ENCODE peak calls at places on chromosome X, in six cellular contexts. I is psoas muscle, M is putamen, L is substantia nigra, F is AG08396, S is H1. C is an unnamed sample.

GRCh38 chrX:25925956-25926355 is 212.2 kb upstream of the MAGEB18 start:
- DNase-seq in F (no peak), L (no peak), M (no peak), I (no peak), S (no peak), C (no peak)

GRCh38 chrX:153646620-153647373 is at the start of gene DUSP9:
- DNase-seq in M (no peak), L (no peak), I (no peak), S (no peak), F (peak; percentile 57), C (no peak)

GRCh38 chrX:33211356-33212254 is at the start of gene DMD:
- DNase-seq in L (no peak), S (no peak), I (peak; percentile 36), F (peak; percentile 48), M (peak; percentile 63), C (peak; percentile 62)

GRCh38 chrX:38651625-38652601 is 90.6 kb downstream of the TSPAN7 start:
- DNase-seq in I (no peak), S (no peak), L (no peak), M (no peak), F (no peak), C (no peak)

GRCh38 chrX:633655-634305 is 3.2 kb downstream of the SHOX start:
- DNase-seq in F (no peak), M (no peak), I (no peak), L (no peak), S (no peak), C (no peak)

GRCh38 chrX:130834149-130834548 is 68.9 kb downstream of the ENOX2 start:
- DNase-seq in M (no peak), F (no peak), I (no peak), L (no peak), S (peak; percentile 3), C (no peak)

GRCh38 chrX:72130762-72131231 is 918 bp downstream of the RTL5 start:
- DNase-seq in F (no peak), M (no peak), L (no peak), I (peak; percentile 20), S (no peak), C (no peak)

GRCh38 chrX:1614927-1615326 is at the start of gene ASMT:
- DNase-seq in M (no peak), S (no peak), F (no peak), I (no peak), L (no peak), C (no peak)

GRCh38 chrX:10156199-10157031 is at the start of gene CLCN4:
- DNase-seq in L (peak; percentile 83), S (no peak), F (peak; percentile 64), I (peak; percentile 74), M (peak; percentile 82), C (peak; percentile 73)

GRCh38 chrX:15474058-15474457 is 19.1 kb downstream of the PIR start:
- DNase-seq in L (no peak), I (no peak), M (no peak), S (no peak), F (no peak), C (no peak)

GRCh38 chrX:68146054-68146453 is 287.2 kb downstream of the OPHN1 start:
- DNase-seq in L (no peak), M (peak; percentile 2), F (peak; percentile 43), I (no peak), S (no peak), C (no peak)

GRCh38 chrX:77446029-77446585 is 1.1 kb upstream of the FGF16 start:
- DNase-seq in F (no peak), S (no peak), I (no peak), L (no peak), M (no peak), C (peak; percentile 43)

C was measured in head of caudate nucleus.